ENCODE peak calls at places on chromosomes 12 and 14, in four cellular contexts. One of them, this sample, is unnamed.

GRCh38 chr12:122356192-122356635 is 66.3 kb downstream of the CLIP1 start:
- DNase-seq in neural progenitor cell: peak; percentile 56
- DNase-seq in cardiac muscle cell: peak; percentile 80
- DNase-seq in choroid plexus epithelial cell: peak; percentile 82
- DNase-seq in this sample: peak; percentile 77

GRCh38 chr12:3218846-3219632 is 141.9 kb downstream of the TSPAN9 start:
- DNase-seq in neural progenitor cell: no peak
- DNase-seq in cardiac muscle cell: no peak
- DNase-seq in choroid plexus epithelial cell: no peak
- DNase-seq in this sample: no peak

GRCh38 chr12:123474493-123475255 is 16.7 kb downstream of the SNRNP35 start:
- DNase-seq in neural progenitor cell: no peak
- DNase-seq in cardiac muscle cell: no peak
- DNase-seq in choroid plexus epithelial cell: no peak
- DNase-seq in this sample: no peak

GRCh38 chr14:89432226-89432625 is 15.2 kb upstream of the FOXN3 start:
- DNase-seq in neural progenitor cell: no peak
- DNase-seq in cardiac muscle cell: no peak
- DNase-seq in choroid plexus epithelial cell: no peak
- DNase-seq in this sample: no peak

GRCh38 chr12:47744005-47744651 is 14.6 kb downstream of the RAPGEF3 start:
- DNase-seq in neural progenitor cell: peak; percentile 42
- DNase-seq in cardiac muscle cell: no peak
- DNase-seq in choroid plexus epithelial cell: no peak
- DNase-seq in this sample: peak; percentile 51

GRCh38 chr14:33475623-33476022 is 475.3 kb downstream of the EGLN3 start:
- DNase-seq in neural progenitor cell: peak; percentile 95
- DNase-seq in cardiac muscle cell: peak; percentile 59
- DNase-seq in choroid plexus epithelial cell: peak; percentile 57
- DNase-seq in this sample: peak; percentile 56

GRCh38 chr12:42575717-42576116 is 13.8 kb downstream of the PRICKLE1 start:
- DNase-seq in neural progenitor cell: no peak
- DNase-seq in cardiac muscle cell: no peak
- DNase-seq in choroid plexus epithelial cell: no peak
- DNase-seq in this sample: no peak

GRCh38 chr14:98961191-98961590 is 310.8 kb downstream of the BCL11B start:
- DNase-seq in neural progenitor cell: no peak
- DNase-seq in cardiac muscle cell: no peak
- DNase-seq in choroid plexus epithelial cell: no peak
- DNase-seq in this sample: no peak

GRCh38 chr12:17333287-17333686 is 727.3 kb upstream of the LMO3 start:
- DNase-seq in neural progenitor cell: no peak
- DNase-seq in cardiac muscle cell: no peak
- DNase-seq in choroid plexus epithelial cell: no peak
- DNase-seq in this sample: no peak

GRCh38 chr14:34436118-34436905 is 25.7 kb downstream of the SPTSSA start:
- DNase-seq in neural progenitor cell: no peak
- DNase-seq in cardiac muscle cell: peak; percentile 66
- DNase-seq in choroid plexus epithelial cell: peak; percentile 93
- DNase-seq in this sample: no peak

GRCh38 chr14:36245223-36245622 is 68.7 kb upstream of the PTCSC3 start:
- DNase-seq in neural progenitor cell: peak; percentile 64
- DNase-seq in cardiac muscle cell: no peak
- DNase-seq in choroid plexus epithelial cell: no peak
- DNase-seq in this sample: no peak

GRCh38 chr12:70251226-70251625 is 8.0 kb downstream of the CNOT2 start:
- DNase-seq in neural progenitor cell: no peak
- DNase-seq in cardiac muscle cell: no peak
- DNase-seq in choroid plexus epithelial cell: no peak
- DNase-seq in this sample: no peak

GRCh38 chr14:70886421-70887206 is 20.6 kb upstream of the PCNX1 start:
- DNase-seq in neural progenitor cell: no peak
- DNase-seq in cardiac muscle cell: no peak
- DNase-seq in choroid plexus epithelial cell: no peak
- DNase-seq in this sample: no peak

GRCh38 chr12:120228291-120229070 is 27.6 kb upstream of the RPLP0 start:
- DNase-seq in neural progenitor cell: peak; percentile 91
- DNase-seq in cardiac muscle cell: peak; percentile 87
- DNase-seq in choroid plexus epithelial cell: peak; percentile 88
- DNase-seq in this sample: peak; percentile 91

GRCh38 chr12:24396266-24396665 is 446.8 kb upstream of the SOX5 start:
- DNase-seq in neural progenitor cell: peak; percentile 47
- DNase-seq in cardiac muscle cell: no peak
- DNase-seq in choroid plexus epithelial cell: no peak
- DNase-seq in this sample: no peak

GRCh38 chr12:6452908-6453630 is 1.2 kb downstream of the TAPBPL start:
- DNase-seq in neural progenitor cell: no peak
- DNase-seq in cardiac muscle cell: no peak
- DNase-seq in choroid plexus epithelial cell: no peak
- DNase-seq in this sample: no peak

GRCh38 chr12:126369487-126370463 is 1304.5 kb downstream of the AACS start:
- DNase-seq in neural progenitor cell: no peak
- DNase-seq in cardiac muscle cell: peak; percentile 45
- DNase-seq in choroid plexus epithelial cell: peak; percentile 9
- DNase-seq in this sample: no peak

GRCh38 chr12:6376079-6376941 is 947 bp upstream of the SCNN1A start:
- DNase-seq in neural progenitor cell: peak; percentile 87
- DNase-seq in cardiac muscle cell: peak; percentile 84
- DNase-seq in choroid plexus epithelial cell: peak; percentile 73
- DNase-seq in this sample: peak; percentile 55